ENCODE peak calls at places on chromosomes 5 and 9, in eight cellular contexts. One of them, this sample, is unnamed.
A peak's percentile ranks its signal among the peaks of the same experiment; 100 is the strongest.

GRCh38 chr9:122360891-122361290 is 9.9 kb upstream of the PTGS1 start:
- DNase-seq in ELF-1: no peak
- DNase-seq in AG08395: peak; percentile 35
- DNase-seq in T follicular helper cell: no peak
- DNase-seq in CD4-positive, CD25-positive, alpha-beta regulatory T cell: no peak
- DNase-seq in NCI-H510A treated with DMSO at 0.1 percent for 48 hours: no peak
- DNase-seq in EL: peak; percentile 57
- DNase-seq in lung: no peak
- DNase-seq in this sample: no peak

GRCh38 chr5:84478603-84479002 is 93.9 kb upstream of the EDIL3 start:
- DNase-seq in T follicular helper cell: no peak
- DNase-seq in lung: no peak
- DNase-seq in ELF-1: no peak
- DNase-seq in NCI-H510A treated with DMSO at 0.1 percent for 48 hours: no peak
- DNase-seq in CD4-positive, CD25-positive, alpha-beta regulatory T cell: no peak
- DNase-seq in AG08395: no peak
- DNase-seq in EL: no peak
- DNase-seq in this sample: no peak

GRCh38 chr5:180315762-180316212 is 23.9 kb upstream of the MAPK9 start:
- DNase-seq in lung: peak; percentile 79
- DNase-seq in CD4-positive, CD25-positive, alpha-beta regulatory T cell: peak; percentile 57
- DNase-seq in AG08395: peak; percentile 70
- DNase-seq in T follicular helper cell: peak; percentile 57
- DNase-seq in NCI-H510A treated with DMSO at 0.1 percent for 48 hours: no peak
- DNase-seq in ELF-1: peak; percentile 51
- DNase-seq in EL: peak; percentile 44
- DNase-seq in this sample: peak; percentile 61

GRCh38 chr5:76527685-76528161 is 95.5 kb downstream of the F2RL2 start:
- DNase-seq in AG08395: no peak
- DNase-seq in CD4-positive, CD25-positive, alpha-beta regulatory T cell: no peak
- DNase-seq in NCI-H510A treated with DMSO at 0.1 percent for 48 hours: no peak
- DNase-seq in EL: peak; percentile 32
- DNase-seq in T follicular helper cell: no peak
- DNase-seq in lung: no peak
- DNase-seq in ELF-1: peak; percentile 52
- DNase-seq in this sample: no peak

GRCh38 chr5:98179791-98180755 is 593.4 kb upstream of the RGMB start:
- DNase-seq in ELF-1: peak; percentile 57
- DNase-seq in CD4-positive, CD25-positive, alpha-beta regulatory T cell: no peak
- DNase-seq in AG08395: no peak
- DNase-seq in NCI-H510A treated with DMSO at 0.1 percent for 48 hours: no peak
- DNase-seq in EL: no peak
- DNase-seq in lung: no peak
- DNase-seq in T follicular helper cell: no peak
- DNase-seq in this sample: no peak

GRCh38 chr5:115461506-115462290 is 82.9 kb downstream of the FEM1C start:
- DNase-seq in lung: no peak
- DNase-seq in NCI-H510A treated with DMSO at 0.1 percent for 48 hours: no peak
- DNase-seq in ELF-1: no peak
- DNase-seq in EL: peak; percentile 89
- DNase-seq in AG08395: peak; percentile 69
- DNase-seq in T follicular helper cell: no peak
- DNase-seq in CD4-positive, CD25-positive, alpha-beta regulatory T cell: no peak
- DNase-seq in this sample: no peak

GRCh38 chr9:83599071-83599470 is 23.9 kb upstream of the IDNK start:
- DNase-seq in ELF-1: no peak
- DNase-seq in CD4-positive, CD25-positive, alpha-beta regulatory T cell: no peak
- DNase-seq in lung: no peak
- DNase-seq in EL: no peak
- DNase-seq in NCI-H510A treated with DMSO at 0.1 percent for 48 hours: no peak
- DNase-seq in T follicular helper cell: no peak
- DNase-seq in AG08395: no peak
- DNase-seq in this sample: no peak

GRCh38 chr5:59661939-59662615 is 231.4 kb downstream of the PDE4D start:
- DNase-seq in CD4-positive, CD25-positive, alpha-beta regulatory T cell: no peak
- DNase-seq in NCI-H510A treated with DMSO at 0.1 percent for 48 hours: peak; percentile 18
- DNase-seq in T follicular helper cell: no peak
- DNase-seq in ELF-1: peak; percentile 2
- DNase-seq in EL: no peak
- DNase-seq in AG08395: no peak
- DNase-seq in lung: no peak
- DNase-seq in this sample: no peak

GRCh38 chr9:105963700-105964099 is 269.4 kb downstream of the TMEM38B start:
- DNase-seq in AG08395: no peak
- DNase-seq in EL: no peak
- DNase-seq in ELF-1: no peak
- DNase-seq in T follicular helper cell: no peak
- DNase-seq in lung: no peak
- DNase-seq in CD4-positive, CD25-positive, alpha-beta regulatory T cell: no peak
- DNase-seq in NCI-H510A treated with DMSO at 0.1 percent for 48 hours: no peak
- DNase-seq in this sample: no peak

GRCh38 chr5:132873119-132873929 is at the start of gene LEAP2:
- DNase-seq in EL: no peak
- DNase-seq in CD4-positive, CD25-positive, alpha-beta regulatory T cell: no peak
- DNase-seq in T follicular helper cell: no peak
- DNase-seq in AG08395: no peak
- DNase-seq in NCI-H510A treated with DMSO at 0.1 percent for 48 hours: no peak
- DNase-seq in lung: no peak
- DNase-seq in ELF-1: no peak
- DNase-seq in this sample: no peak